ENCODE peak calls at places on chromosome 9, in five cellular contexts. One of them, this sample, is unnamed.

GRCh38 chr9:2493106-2493505 is 128.5 kb upstream of the VLDLR start:
- DNase-seq in heart right ventricle: peak; percentile 41
- DNase-seq in vagina: no peak
- DNase-seq in upper lobe of right lung: no peak
- DNase-seq in prostate gland: no peak
- DNase-seq in this sample: no peak

GRCh38 chr9:21747171-21747570 is 55.3 kb upstream of the MTAP start:
- DNase-seq in upper lobe of right lung: no peak
- DNase-seq in prostate gland: no peak
- DNase-seq in heart right ventricle: no peak
- DNase-seq in vagina: no peak
- DNase-seq in this sample: no peak

GRCh38 chr9:91036826-91037510 is 235.3 kb downstream of the SYK start:
- DNase-seq in upper lobe of right lung: peak; percentile 86
- DNase-seq in prostate gland: peak; percentile 86
- DNase-seq in heart right ventricle: peak; percentile 81
- DNase-seq in vagina: no peak
- DNase-seq in this sample: peak; percentile 85

GRCh38 chr9:4277531-4277991 is 22.3 kb downstream of the GLIS3 start:
- DNase-seq in upper lobe of right lung: no peak
- DNase-seq in prostate gland: no peak
- DNase-seq in vagina: no peak
- DNase-seq in heart right ventricle: no peak
- DNase-seq in this sample: no peak

GRCh38 chr9:19689324-19690087 is 99.3 kb downstream of the SLC24A2 start:
- DNase-seq in heart right ventricle: no peak
- DNase-seq in vagina: no peak
- DNase-seq in upper lobe of right lung: no peak
- DNase-seq in prostate gland: no peak
- DNase-seq in this sample: no peak

GRCh38 chr9:96219615-96220257 is 82.2 kb downstream of the HSD17B3 start:
- DNase-seq in vagina: peak; percentile 79
- DNase-seq in prostate gland: no peak
- DNase-seq in upper lobe of right lung: peak; percentile 75
- DNase-seq in heart right ventricle: peak; percentile 31
- DNase-seq in this sample: peak; percentile 39

GRCh38 chr9:35827486-35827885 is 1.0 kb downstream of the FAM221B start:
- DNase-seq in upper lobe of right lung: no peak
- DNase-seq in prostate gland: no peak
- DNase-seq in heart right ventricle: no peak
- DNase-seq in vagina: no peak
- DNase-seq in this sample: no peak

GRCh38 chr9:93303806-93304573 is 120.1 kb downstream of the WNK2 start:
- DNase-seq in upper lobe of right lung: peak; percentile 51
- DNase-seq in heart right ventricle: peak; percentile 1
- DNase-seq in vagina: peak; percentile 86
- DNase-seq in prostate gland: no peak
- DNase-seq in this sample: peak; percentile 17

GRCh38 chr9:88746029-88746743 is 211.2 kb downstream of the NXNL2 start:
- DNase-seq in upper lobe of right lung: no peak
- DNase-seq in heart right ventricle: no peak
- DNase-seq in vagina: no peak
- DNase-seq in prostate gland: no peak
- DNase-seq in this sample: peak; percentile 44

GRCh38 chr9:19876569-19877316 is 87.9 kb upstream of the SLC24A2 start:
- DNase-seq in upper lobe of right lung: no peak
- DNase-seq in prostate gland: no peak
- DNase-seq in heart right ventricle: no peak
- DNase-seq in vagina: no peak
- DNase-seq in this sample: no peak

GRCh38 chr9:16002816-16003215 is 450.0 kb downstream of the CCDC171 start:
- DNase-seq in prostate gland: no peak
- DNase-seq in heart right ventricle: no peak
- DNase-seq in vagina: no peak
- DNase-seq in upper lobe of right lung: no peak
- DNase-seq in this sample: no peak

GRCh38 chr9:107665057-107665456 is 175.5 kb upstream of the KLF4 start:
- DNase-seq in prostate gland: no peak
- DNase-seq in upper lobe of right lung: no peak
- DNase-seq in vagina: no peak
- DNase-seq in heart right ventricle: no peak
- DNase-seq in this sample: no peak

GRCh38 chr9:124792976-124793594 is 16.2 kb downstream of the OLFML2A start:
- DNase-seq in upper lobe of right lung: no peak
- DNase-seq in heart right ventricle: no peak
- DNase-seq in vagina: no peak
- DNase-seq in prostate gland: no peak
- DNase-seq in this sample: no peak

GRCh38 chr9:102362463-102363138 is 624.2 kb upstream of the GRIN3A start:
- DNase-seq in vagina: no peak
- DNase-seq in upper lobe of right lung: no peak
- DNase-seq in prostate gland: no peak
- DNase-seq in heart right ventricle: no peak
- DNase-seq in this sample: no peak

GRCh38 chr9:39108145-39108544 is 179.8 kb downstream of the CNTNAP3 start:
- DNase-seq in vagina: no peak
- DNase-seq in heart right ventricle: no peak
- DNase-seq in prostate gland: no peak
- DNase-seq in upper lobe of right lung: no peak
- DNase-seq in this sample: no peak

GRCh38 chr9:32045513-32045912 is 338.9 kb upstream of the ACO1 start:
- DNase-seq in vagina: no peak
- DNase-seq in prostate gland: no peak
- DNase-seq in heart right ventricle: no peak
- DNase-seq in upper lobe of right lung: no peak
- DNase-seq in this sample: no peak

GRCh38 chr9:651372-651771 is 190.1 kb upstream of the DMRT1 start:
- DNase-seq in heart right ventricle: no peak
- DNase-seq in prostate gland: no peak
- DNase-seq in vagina: no peak
- DNase-seq in upper lobe of right lung: no peak
- DNase-seq in this sample: no peak

GRCh38 chr9:96620155-96620514 is 492 bp upstream of the CDC14B start:
- DNase-seq in prostate gland: no peak
- DNase-seq in upper lobe of right lung: no peak
- DNase-seq in vagina: no peak
- DNase-seq in heart right ventricle: no peak
- DNase-seq in this sample: no peak

GRCh38 chr9:16642421-16643109 is 227.9 kb downstream of the BNC2 start:
- DNase-seq in vagina: no peak
- DNase-seq in heart right ventricle: no peak
- DNase-seq in prostate gland: no peak
- DNase-seq in upper lobe of right lung: no peak
- DNase-seq in this sample: no peak

GRCh38 chr9:78921341-78921740 is 624.4 kb downstream of the PSAT1 start:
- DNase-seq in prostate gland: no peak
- DNase-seq in upper lobe of right lung: no peak
- DNase-seq in vagina: no peak
- DNase-seq in heart right ventricle: no peak
- DNase-seq in this sample: no peak

GRCh38 chr9:20732118-20732517 is 48.1 kb downstream of the FOCAD start:
- DNase-seq in prostate gland: no peak
- DNase-seq in heart right ventricle: no peak
- DNase-seq in upper lobe of right lung: no peak
- DNase-seq in vagina: no peak
- DNase-seq in this sample: no peak

GRCh38 chr9:15909297-15909696 is 356.5 kb downstream of the CCDC171 start:
- DNase-seq in prostate gland: no peak
- DNase-seq in heart right ventricle: no peak
- DNase-seq in upper lobe of right lung: no peak
- DNase-seq in vagina: no peak
- DNase-seq in this sample: no peak

GRCh38 chr9:18980124-18980660 is 52.8 kb downstream of the SAXO1 start:
- DNase-seq in heart right ventricle: no peak
- DNase-seq in upper lobe of right lung: no peak
- DNase-seq in prostate gland: no peak
- DNase-seq in vagina: no peak
- DNase-seq in this sample: no peak

GRCh38 chr9:131094622-131095021 is 1.7 kb upstream of the AIF1L start:
- DNase-seq in heart right ventricle: peak; percentile 15
- DNase-seq in prostate gland: no peak
- DNase-seq in vagina: no peak
- DNase-seq in upper lobe of right lung: no peak
- DNase-seq in this sample: peak; percentile 22

GRCh38 chr9:4572184-4572826 is 82.0 kb downstream of the SLC1A1 start:
- DNase-seq in prostate gland: no peak
- DNase-seq in vagina: no peak
- DNase-seq in heart right ventricle: no peak
- DNase-seq in upper lobe of right lung: no peak
- DNase-seq in this sample: no peak

GRCh38 chr9:70924905-70925547 is 196.4 kb downstream of the TRPM3 start:
- DNase-seq in vagina: no peak
- DNase-seq in upper lobe of right lung: no peak
- DNase-seq in prostate gland: peak; percentile 45
- DNase-seq in heart right ventricle: peak; percentile 29
- DNase-seq in this sample: peak; percentile 27

GRCh38 chr9:127873886-127874285 is 3.6 kb downstream of the AK1 start:
- DNase-seq in vagina: no peak
- DNase-seq in heart right ventricle: peak; percentile 77
- DNase-seq in upper lobe of right lung: peak; percentile 86
- DNase-seq in prostate gland: peak; percentile 76
- DNase-seq in this sample: peak; percentile 62

GRCh38 chr9:6829027-6829426 is 71.3 kb downstream of the KDM4C start:
- DNase-seq in vagina: no peak
- DNase-seq in heart right ventricle: no peak
- DNase-seq in prostate gland: no peak
- DNase-seq in upper lobe of right lung: no peak
- DNase-seq in this sample: no peak

GRCh38 chr9:85554349-85554748 is 187.4 kb downstream of the AGTPBP1 start:
- DNase-seq in prostate gland: no peak
- DNase-seq in vagina: no peak
- DNase-seq in heart right ventricle: no peak
- DNase-seq in upper lobe of right lung: no peak
- DNase-seq in this sample: no peak

GRCh38 chr9:24516463-24516862 is 29.2 kb downstream of the IZUMO3 start:
- DNase-seq in upper lobe of right lung: no peak
- DNase-seq in prostate gland: no peak
- DNase-seq in vagina: no peak
- DNase-seq in heart right ventricle: no peak
- DNase-seq in this sample: no peak

GRCh38 chr9:99011161-99011709 is 67.5 kb downstream of the COL15A1 start:
- DNase-seq in heart right ventricle: no peak
- DNase-seq in vagina: no peak
- DNase-seq in upper lobe of right lung: no peak
- DNase-seq in prostate gland: no peak
- DNase-seq in this sample: no peak

GRCh38 chr9:99015890-99016289 is 72.2 kb downstream of the COL15A1 start:
- DNase-seq in vagina: no peak
- DNase-seq in prostate gland: no peak
- DNase-seq in heart right ventricle: no peak
- DNase-seq in upper lobe of right lung: no peak
- DNase-seq in this sample: peak; percentile 7

GRCh38 chr9:99012957-99013512 is 69.3 kb downstream of the COL15A1 start:
- DNase-seq in upper lobe of right lung: no peak
- DNase-seq in vagina: no peak
- DNase-seq in prostate gland: no peak
- DNase-seq in heart right ventricle: no peak
- DNase-seq in this sample: peak; percentile 16

GRCh38 chr9:99015448-99015847 is 71.7 kb downstream of the COL15A1 start:
- DNase-seq in upper lobe of right lung: no peak
- DNase-seq in prostate gland: no peak
- DNase-seq in vagina: no peak
- DNase-seq in heart right ventricle: no peak
- DNase-seq in this sample: no peak

GRCh38 chr9:99013550-99013949 is 69.8 kb downstream of the COL15A1 start:
- DNase-seq in upper lobe of right lung: no peak
- DNase-seq in vagina: no peak
- DNase-seq in prostate gland: no peak
- DNase-seq in heart right ventricle: no peak
- DNase-seq in this sample: no peak
- H3K9me3 ChIP-seq in upper lobe of right lung: no peaks in the 10 kb centered on the region
- H3K9me3 ChIP-seq in vagina: no peaks in the 10 kb centered on the region
- H3K9me3 ChIP-seq in prostate gland: no peaks in the 10 kb centered on the region
- H3K9me3 ChIP-seq in heart right ventricle: no peaks in the 10 kb centered on the region
- H3K9me3 ChIP-seq in this sample: no peaks in the 10 kb centered on the region

DNA sequence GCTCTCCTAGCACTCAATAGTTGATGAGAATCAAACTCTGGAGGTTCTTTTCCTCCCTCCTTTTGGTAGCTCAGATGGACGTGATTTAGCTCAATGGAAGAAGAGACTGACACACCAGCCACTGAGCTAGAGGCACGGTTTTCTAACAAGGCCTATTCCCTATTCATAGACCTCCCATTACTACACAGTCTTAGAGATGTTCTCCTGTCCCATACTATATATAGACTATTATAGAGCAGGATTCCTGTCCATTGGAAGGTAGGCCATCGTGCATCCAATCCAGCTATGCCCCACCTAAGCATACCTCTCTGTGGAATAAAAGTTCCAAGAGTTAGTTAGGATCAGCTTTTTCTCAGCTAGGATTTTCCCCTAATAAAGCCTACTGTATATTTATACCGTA is 30.3 kb upstream of the CTNNAL1 start:
- DNase-seq in vagina: no peak
- DNase-seq in upper lobe of right lung: no peak
- DNase-seq in heart right ventricle: no peak
- DNase-seq in prostate gland: no peak
- DNase-seq in this sample: no peak
- H3K36me3 ChIP-seq in vagina: peaks cover 36% of the 10 kb centered on the region
- H3K36me3 ChIP-seq in upper lobe of right lung: peaks cover 50% of the 10 kb centered on the region
- H3K36me3 ChIP-seq in heart right ventricle: peaks cover 69% of the 10 kb centered on the region
- H3K36me3 ChIP-seq in prostate gland: no peaks in the 10 kb centered on the region
- H3K36me3 ChIP-seq in this sample: peaks cover 4% of the 10 kb centered on the region

DNA sequence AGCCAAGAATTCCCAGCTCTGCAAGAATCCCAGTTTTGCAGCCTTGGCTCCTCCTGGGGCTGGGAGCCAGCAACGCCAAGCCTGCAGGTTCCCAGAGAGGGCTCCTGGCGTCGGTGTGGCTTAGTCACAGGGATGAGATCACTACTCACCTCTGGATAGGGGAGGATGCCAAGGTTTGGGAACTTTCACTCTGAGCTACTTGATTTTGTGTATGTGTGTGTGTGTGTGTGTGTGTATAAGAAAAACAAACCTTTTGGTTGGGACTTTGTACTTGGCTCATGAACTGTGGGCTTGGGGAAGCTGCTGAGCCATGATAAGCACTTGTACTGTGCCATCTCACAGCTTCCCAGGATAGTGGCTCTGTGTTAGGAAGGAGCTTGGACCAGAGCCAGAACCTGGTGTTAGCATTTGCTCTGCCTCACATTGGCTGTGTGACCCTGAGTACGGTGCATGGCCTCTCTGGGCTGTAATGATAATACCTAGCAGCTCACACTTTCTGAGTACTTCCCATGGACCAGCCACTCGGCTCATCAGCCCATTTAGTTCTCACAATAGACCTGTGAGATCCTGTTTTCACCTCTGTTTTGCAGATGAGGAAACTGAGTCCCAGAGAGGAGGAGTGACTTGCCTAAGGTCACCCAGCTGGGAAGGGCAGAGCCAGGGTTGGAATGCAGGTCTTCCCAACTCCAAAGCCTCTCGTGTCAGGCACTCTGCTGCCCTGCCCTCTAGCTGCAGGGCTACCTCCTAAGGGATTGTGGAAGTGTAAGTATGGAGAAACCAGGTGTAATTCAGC is 41.4 kb upstream of the DAB2IP start:
- DNase-seq in vagina: no peak
- DNase-seq in prostate gland: peak; percentile 48
- DNase-seq in heart right ventricle: peak; percentile 57
- DNase-seq in upper lobe of right lung: no peak
- DNase-seq in this sample: no peak
- TF ChIP-seq CTCF in vagina: no peak
- TF ChIP-seq CTCF in prostate gland: no peak
- TF ChIP-seq CTCF in heart right ventricle: peak; percentile 35
- TF ChIP-seq CTCF in upper lobe of right lung: no peak
- TF ChIP-seq CTCF in this sample: no peak

GRCh38 chr9:135649508-135649907 is 10.2 kb upstream of the GLT6D1 start:
- DNase-seq in heart right ventricle: no peak
- DNase-seq in vagina: no peak
- DNase-seq in upper lobe of right lung: no peak
- DNase-seq in prostate gland: no peak
- DNase-seq in this sample: no peak
- H3K9me3 ChIP-seq in heart right ventricle: peaks cover 27% of the 10 kb centered on the region
- H3K9me3 ChIP-seq in vagina: peaks cover 2% of the 10 kb centered on the region
- H3K9me3 ChIP-seq in upper lobe of right lung: peaks cover 21% of the 10 kb centered on the region
- H3K9me3 ChIP-seq in prostate gland: no peaks in the 10 kb centered on the region
- H3K9me3 ChIP-seq in this sample: peaks cover 5% of the 10 kb centered on the region

This sample was measured in colonic mucosa.